ENCODE peak calls at places on chromosomes 13 and 19, in six cellular contexts. One of them, this sample, is unnamed.

GRCh38 chr13:67223024-67223423 is 7.1 kb downstream of the PCDH9 start:
- DNase-seq in MM.1S: no peak
- DNase-seq in GM23338: no peak
- DNase-seq in H1: no peak
- DNase-seq in HepG2: no peak
- DNase-seq in HCT116: no peak
- DNase-seq in this sample: no peak

GRCh38 chr13:19822673-19823072 is 39.9 kb upstream of the PSPC1 start:
- DNase-seq in MM.1S: no peak
- DNase-seq in GM23338: no peak
- DNase-seq in HCT116: no peak
- DNase-seq in H1: no peak
- DNase-seq in HepG2: no peak
- DNase-seq in this sample: no peak

GRCh38 chr19:52428937-52429336 is at the start of gene ZNF534:
- DNase-seq in MM.1S: no peak
- DNase-seq in HepG2: no peak
- DNase-seq in H1: no peak
- DNase-seq in GM23338: no peak
- DNase-seq in HCT116: no peak
- DNase-seq in this sample: no peak

GRCh38 chr19:39385629-39386411 is 5.1 kb downstream of the PAF1 start:
- DNase-seq in H1: no peak
- DNase-seq in GM23338: no peak
- DNase-seq in HCT116: no peak
- DNase-seq in HepG2: no peak
- DNase-seq in MM.1S: no peak
- DNase-seq in this sample: no peak

GRCh38 chr13:111909971-111910671 is 156.8 kb upstream of the SOX1 start:
- DNase-seq in GM23338: no peak
- DNase-seq in HepG2: no peak
- DNase-seq in HCT116: no peak
- DNase-seq in H1: no peak
- DNase-seq in MM.1S: no peak
- DNase-seq in this sample: no peak

GRCh38 chr19:3975637-3976087 is 4.8 kb upstream of the DAPK3 start:
- DNase-seq in HCT116: no peak
- DNase-seq in MM.1S: no peak
- DNase-seq in H1: no peak
- DNase-seq in HepG2: no peak
- DNase-seq in GM23338: peak; percentile 22
- DNase-seq in this sample: peak; percentile 15

GRCh38 chr19:31286491-31286890 is 62.7 kb downstream of the TSHZ3 start:
- DNase-seq in GM23338: no peak
- DNase-seq in HepG2: no peak
- DNase-seq in HCT116: no peak
- DNase-seq in MM.1S: no peak
- DNase-seq in H1: no peak
- DNase-seq in this sample: no peak

GRCh38 chr19:5804516-5805464 is at the start of gene NRTN:
- DNase-seq in MM.1S: peak; percentile 55
- DNase-seq in GM23338: peak; percentile 75
- DNase-seq in HepG2: no peak
- DNase-seq in H1: no peak
- DNase-seq in HCT116: no peak
- DNase-seq in this sample: no peak

GRCh38 chr13:21998279-21998678 is 327.4 kb downstream of the FGF9 start:
- DNase-seq in MM.1S: no peak
- DNase-seq in HepG2: peak; percentile 16
- DNase-seq in HCT116: no peak
- DNase-seq in H1: no peak
- DNase-seq in GM23338: peak; percentile 15
- DNase-seq in this sample: no peak

GRCh38 chr13:32150239-32150638 is 118.7 kb downstream of the FRY start:
- DNase-seq in HCT116: no peak
- DNase-seq in GM23338: no peak
- DNase-seq in MM.1S: no peak
- DNase-seq in H1: no peak
- DNase-seq in HepG2: no peak
- DNase-seq in this sample: no peak

GRCh38 chr19:45322311-45322710 is 364 bp downstream of the CKM start:
- DNase-seq in HCT116: no peak
- DNase-seq in GM23338: no peak
- DNase-seq in MM.1S: no peak
- DNase-seq in H1: no peak
- DNase-seq in HepG2: peak; percentile 48
- DNase-seq in this sample: no peak

GRCh38 chr19:29285878-29286277 is 72.9 kb upstream of the UQCRFS1 start:
- DNase-seq in HCT116: no peak
- DNase-seq in MM.1S: no peak
- DNase-seq in HepG2: no peak
- DNase-seq in GM23338: peak; percentile 66
- DNase-seq in H1: peak; percentile 38
- DNase-seq in this sample: no peak
- TF ChIP-seq CTCF in HCT116: no peak
- TF ChIP-seq CTCF in MM.1S: no peak
- TF ChIP-seq CTCF in HepG2: peak; percentile 25
- TF ChIP-seq CTCF in GM23338: peak; percentile 87
- TF ChIP-seq CTCF in H1: peak; percentile 85
- TF ChIP-seq CTCF in this sample: peak; percentile 6

GRCh38 chr19:16000024-16000687 is 51.3 kb downstream of the OR10H4 start:
- DNase-seq in HCT116: no peak
- DNase-seq in MM.1S: no peak
- DNase-seq in GM23338: no peak
- DNase-seq in HepG2: no peak
- DNase-seq in H1: no peak
- DNase-seq in this sample: no peak
- H3K4me2 ChIP-seq in HCT116: no peak overlapping the region
- H3K4me2 ChIP-seq in MM.1S: no peak overlapping the region
- H3K4me2 ChIP-seq in GM23338: no peak overlapping the region
- H3K4me2 ChIP-seq in HepG2: no peak overlapping the region
- H3K4me2 ChIP-seq in H1: no peak overlapping the region
- H3K4me2 ChIP-seq in this sample: no peak overlapping the region

GRCh38 chr19:33402421-33403220 is 29.1 kb downstream of the CEBPG start:
- DNase-seq in MM.1S: no peak
- DNase-seq in GM23338: no peak
- DNase-seq in H1: no peak
- DNase-seq in HepG2: no peak
- DNase-seq in HCT116: no peak
- DNase-seq in this sample: no peak
- TF ChIP-seq CTCF in MM.1S: no peak
- TF ChIP-seq CTCF in GM23338: peak; percentile 23
- TF ChIP-seq CTCF in H1: peak; percentile 20
- TF ChIP-seq CTCF in HepG2: peak; percentile 72
- TF ChIP-seq CTCF in HCT116: peak; percentile 62
- TF ChIP-seq CTCF in this sample: peak; percentile 20

GRCh38 chr13:39415403-39415802 is 187.6 kb downstream of the LHFPL6 start:
- DNase-seq in GM23338: peak; percentile 63
- DNase-seq in H1: no peak
- DNase-seq in HCT116: peak; percentile 15
- DNase-seq in HepG2: no peak
- DNase-seq in MM.1S: no peak
- DNase-seq in this sample: no peak
- H3K4me2 ChIP-seq in GM23338: no peak overlapping the region
- H3K4me2 ChIP-seq in H1: no peak overlapping the region
- H3K4me2 ChIP-seq in HCT116: no peak overlapping the region
- H3K4me2 ChIP-seq in HepG2: no peak overlapping the region
- H3K4me2 ChIP-seq in MM.1S: no peak overlapping the region
- H3K4me2 ChIP-seq in this sample: no peak overlapping the region

GRCh38 chr13:113112893-113113845 is 7.6 kb downstream of the F7 start:
- DNase-seq in HCT116: no peak
- DNase-seq in MM.1S: no peak
- DNase-seq in GM23338: no peak
- DNase-seq in H1: no peak
- DNase-seq in HepG2: no peak
- DNase-seq in this sample: no peak
- TF ChIP-seq CTCF in HCT116: no peak
- TF ChIP-seq CTCF in MM.1S: no peak
- TF ChIP-seq CTCF in GM23338: no peak
- TF ChIP-seq CTCF in H1: no peak
- TF ChIP-seq CTCF in HepG2: no peak
- TF ChIP-seq CTCF in this sample: no peak